ENCODE peak calls at places on chromosomes 16 and 17, in four cellular contexts. One of them, this sample, is unnamed.

GRCh38 chr16:58026139-58026704 is 668 bp downstream of the MMP15 start:
- DNase-seq in HCT116: no peak
- DNase-seq in GM23338: peak; percentile 64
- DNase-seq in endothelial cell of umbilical vein: peak; percentile 56
- DNase-seq in this sample: peak; percentile 78

GRCh38 chr17:63998050-63998720 is at the start of gene PRR29:
- DNase-seq in HCT116: no peak
- DNase-seq in GM23338: peak; percentile 92
- DNase-seq in endothelial cell of umbilical vein: peak; percentile 71
- DNase-seq in this sample: peak; percentile 93

GRCh38 chr17:70172449-70172848 is 3.1 kb downstream of the KCNJ2 start:
- DNase-seq in endothelial cell of umbilical vein: peak; percentile 40
- DNase-seq in GM23338: no peak
- DNase-seq in HCT116: no peak
- DNase-seq in this sample: no peak

GRCh38 chr17:64004218-64004770 is 6.1 kb downstream of the PRR29 start:
- DNase-seq in HCT116: no peak
- DNase-seq in endothelial cell of umbilical vein: no peak
- DNase-seq in GM23338: no peak
- DNase-seq in this sample: peak; percentile 34

GRCh38 chr16:15576960-15577958 is 65.7 kb downstream of the MARF1 start:
- DNase-seq in endothelial cell of umbilical vein: no peak
- DNase-seq in HCT116: no peak
- DNase-seq in GM23338: no peak
- DNase-seq in this sample: no peak

GRCh38 chr17:41322264-41322902 is 6.9 kb upstream of the KRTAP17-1 start:
- DNase-seq in GM23338: peak; percentile 67
- DNase-seq in HCT116: peak; percentile 35
- DNase-seq in endothelial cell of umbilical vein: peak; percentile 49
- DNase-seq in this sample: no peak

GRCh38 chr16:86221085-86221484 is 289.2 kb upstream of the FOXF1 start:
- DNase-seq in endothelial cell of umbilical vein: no peak
- DNase-seq in GM23338: no peak
- DNase-seq in HCT116: no peak
- DNase-seq in this sample: peak; percentile 64

GRCh38 chr17:58117382-58117781 is 30.8 kb upstream of the OR4D1 start:
- DNase-seq in HCT116: no peak
- DNase-seq in endothelial cell of umbilical vein: no peak
- DNase-seq in GM23338: no peak
- DNase-seq in this sample: no peak

GRCh38 chr17:47713980-47714689 is 18.9 kb upstream of the TBX21 start:
- DNase-seq in HCT116: no peak
- DNase-seq in endothelial cell of umbilical vein: no peak
- DNase-seq in GM23338: peak; percentile 66
- DNase-seq in this sample: peak; percentile 79

GRCh38 chr16:31508706-31509523 is 724 bp upstream of the RUSF1 start:
- DNase-seq in HCT116: no peak
- DNase-seq in GM23338: no peak
- DNase-seq in endothelial cell of umbilical vein: no peak
- DNase-seq in this sample: no peak

GRCh38 chr16:14399397-14400284 is 230.4 kb downstream of the PARN start:
- DNase-seq in HCT116: peak; percentile 48
- DNase-seq in endothelial cell of umbilical vein: peak; percentile 34
- DNase-seq in GM23338: peak; percentile 9
- DNase-seq in this sample: no peak

GRCh38 chr16:13923703-13924298 is 3.8 kb downstream of the ERCC4 start:
- DNase-seq in GM23338: peak; percentile 66
- DNase-seq in HCT116: peak; percentile 42
- DNase-seq in endothelial cell of umbilical vein: peak; percentile 67
- DNase-seq in this sample: no peak

GRCh38 chr16:47806309-47806847 is 345.2 kb downstream of the PHKB start:
- DNase-seq in endothelial cell of umbilical vein: no peak
- DNase-seq in GM23338: no peak
- DNase-seq in HCT116: no peak
- DNase-seq in this sample: no peak

GRCh38 chr17:9116861-9117568 is 95.7 kb downstream of the NTN1 start:
- DNase-seq in endothelial cell of umbilical vein: no peak
- DNase-seq in GM23338: no peak
- DNase-seq in HCT116: no peak
- DNase-seq in this sample: no peak

GRCh38 chr17:9893606-9894005 is 11.5 kb downstream of the RCVRN start:
- DNase-seq in GM23338: no peak
- DNase-seq in endothelial cell of umbilical vein: no peak
- DNase-seq in HCT116: no peak
- DNase-seq in this sample: no peak

GRCh38 chr17:49003557-49004511 is 6.6 kb downstream of the IGF2BP1 start:
- DNase-seq in HCT116: no peak
- DNase-seq in GM23338: peak; percentile 75
- DNase-seq in endothelial cell of umbilical vein: peak; percentile 68
- DNase-seq in this sample: no peak

GRCh38 chr17:75778861-75779249 is 5.8 kb upstream of the UNK start:
- DNase-seq in endothelial cell of umbilical vein: no peak
- DNase-seq in GM23338: peak; percentile 79
- DNase-seq in HCT116: no peak
- DNase-seq in this sample: no peak

GRCh38 chr17:75774988-75775668 is 9.5 kb upstream of the UNK start:
- DNase-seq in HCT116: no peak
- DNase-seq in endothelial cell of umbilical vein: no peak
- DNase-seq in GM23338: peak; percentile 62
- DNase-seq in this sample: peak; percentile 71

GRCh38 chr17:75776399-75777242 is 8.0 kb upstream of the UNK start:
- DNase-seq in endothelial cell of umbilical vein: no peak
- DNase-seq in HCT116: no peak
- DNase-seq in GM23338: no peak
- DNase-seq in this sample: peak; percentile 43

GRCh38 chr17:75779250-75779986 is 5.2 kb upstream of the UNK start:
- DNase-seq in GM23338: peak; percentile 100
- DNase-seq in HCT116: peak; percentile 100
- DNase-seq in endothelial cell of umbilical vein: peak; percentile 100
- DNase-seq in this sample: peak; percentile 97

DNA sequence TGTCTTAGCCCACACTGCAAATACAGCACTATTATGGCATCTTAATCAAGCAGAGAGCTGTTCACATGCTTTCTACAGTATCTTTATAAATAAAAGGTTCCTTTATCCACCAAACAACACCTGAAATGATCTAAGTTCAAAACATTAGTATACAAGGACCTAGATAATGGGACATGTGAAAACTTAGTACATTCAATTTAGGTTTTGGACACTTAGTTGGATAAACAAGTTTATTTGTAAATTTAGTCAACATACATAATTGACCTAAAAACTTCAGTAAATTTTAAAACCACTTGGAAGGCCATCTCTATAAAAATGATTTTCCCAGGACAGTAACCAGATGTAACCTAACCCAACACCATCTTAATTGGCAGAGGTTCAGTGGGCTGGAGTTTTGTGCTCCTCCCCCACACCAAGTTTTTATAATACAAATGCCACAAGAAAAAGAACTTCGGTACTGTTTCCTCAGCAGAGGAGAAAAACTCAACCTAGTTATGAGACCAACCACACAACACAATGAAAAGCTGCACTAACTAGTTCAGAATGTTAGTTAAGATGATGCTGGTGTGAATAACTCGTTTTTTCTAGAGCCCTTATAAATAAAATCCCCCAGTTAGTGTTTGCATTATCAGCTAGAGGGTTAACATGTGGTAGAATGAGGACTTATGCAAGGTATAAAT is 7.2 kb upstream of the UNK start:
- DNase-seq in endothelial cell of umbilical vein: no peak
- DNase-seq in HCT116: no peak
- DNase-seq in GM23338: no peak
- DNase-seq in this sample: no peak
- TF ChIP-seq POLR2AphosphoS5 in endothelial cell of umbilical vein: no peak
- TF ChIP-seq POLR2AphosphoS5 in HCT116: no peak
- TF ChIP-seq POLR2AphosphoS5 in GM23338: no peak
- TF ChIP-seq POLR2AphosphoS5 in this sample: no peak

GRCh38 chr16:24953721-24954120 is 61.4 kb downstream of the ARHGAP17 start:
- DNase-seq in endothelial cell of umbilical vein: no peak
- DNase-seq in HCT116: no peak
- DNase-seq in GM23338: no peak
- DNase-seq in this sample: no peak

GRCh38 chr16:24955975-24956731 is 59.0 kb downstream of the ARHGAP17 start:
- DNase-seq in GM23338: no peak
- DNase-seq in endothelial cell of umbilical vein: no peak
- DNase-seq in HCT116: no peak
- DNase-seq in this sample: no peak

GRCh38 chr16:24950275-24950674 is 64.9 kb downstream of the ARHGAP17 start:
- DNase-seq in HCT116: no peak
- DNase-seq in endothelial cell of umbilical vein: no peak
- DNase-seq in GM23338: no peak
- DNase-seq in this sample: no peak

GRCh38 chr16:24957887-24958286 is 57.3 kb downstream of the ARHGAP17 start:
- DNase-seq in GM23338: peak; percentile 17
- DNase-seq in HCT116: no peak
- DNase-seq in endothelial cell of umbilical vein: no peak
- DNase-seq in this sample: no peak

GRCh38 chr16:24954137-24954536 is 61.0 kb downstream of the ARHGAP17 start:
- DNase-seq in endothelial cell of umbilical vein: no peak
- DNase-seq in GM23338: no peak
- DNase-seq in HCT116: no peak
- DNase-seq in this sample: no peak
- H3K36me3 ChIP-seq in endothelial cell of umbilical vein: peaks cover 57% of the 10 kb centered on the region
- H3K36me3 ChIP-seq in GM23338: peaks cover 20% of the 10 kb centered on the region
- H3K36me3 ChIP-seq in HCT116: peaks cover 16% of the 10 kb centered on the region
- H3K36me3 ChIP-seq in this sample: peaks cover 97% of the 10 kb centered on the region

DNA sequence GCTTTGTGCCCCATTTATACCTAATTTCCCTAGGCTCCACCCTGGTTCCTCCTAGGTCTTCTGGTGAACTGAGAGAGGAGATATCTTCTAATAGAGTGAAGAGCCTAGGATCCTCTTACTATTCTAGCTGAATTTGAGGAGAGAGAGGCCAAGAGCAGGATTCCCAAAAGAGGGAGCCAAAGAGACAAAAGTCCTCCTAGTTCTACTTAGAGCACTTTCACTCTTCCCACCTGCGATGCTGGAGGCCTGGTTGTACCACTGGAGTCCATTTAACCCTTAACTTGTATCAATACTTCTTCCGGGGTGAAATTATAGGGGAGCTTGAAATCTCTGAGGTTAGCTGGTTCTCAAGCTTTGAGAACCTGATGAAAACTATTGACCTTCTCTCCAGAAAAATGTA is 3.4 kb upstream of the SSH2 start:
- DNase-seq in endothelial cell of umbilical vein: peak; percentile 24
- DNase-seq in HCT116: peak; percentile 28
- DNase-seq in GM23338: peak; percentile 69
- DNase-seq in this sample: no peak
- TF ChIP-seq CTCF in endothelial cell of umbilical vein: peak; percentile 20
- TF ChIP-seq CTCF in HCT116: peak; percentile 45
- TF ChIP-seq CTCF in GM23338: peak; percentile 38
- TF ChIP-seq CTCF in this sample: no peak

DNA sequence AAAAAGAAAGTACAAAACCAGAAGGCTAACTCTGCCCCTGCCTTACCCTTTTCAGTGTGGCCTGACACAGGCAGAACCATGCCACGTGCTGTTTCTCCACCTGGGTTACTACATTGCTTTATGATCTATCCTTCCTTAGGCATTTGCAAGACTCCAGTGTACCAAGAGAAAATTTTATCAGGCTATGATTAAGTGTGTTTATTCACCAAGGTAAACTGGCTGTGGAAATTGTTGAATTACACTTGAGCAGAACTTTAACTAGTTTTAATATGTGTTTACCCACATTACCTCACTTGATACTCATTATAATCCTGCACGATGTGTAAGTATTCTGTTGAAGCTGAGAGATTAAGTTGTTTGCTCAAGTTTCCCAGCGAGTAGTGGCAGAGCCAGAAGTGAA is 129.7 kb upstream of the MYOCD start:
- DNase-seq in endothelial cell of umbilical vein: no peak
- DNase-seq in HCT116: no peak
- DNase-seq in GM23338: no peak
- DNase-seq in this sample: no peak
- TF ChIP-seq POLR2AphosphoS5 in endothelial cell of umbilical vein: no peak
- TF ChIP-seq POLR2AphosphoS5 in HCT116: no peak
- TF ChIP-seq POLR2AphosphoS5 in GM23338: no peak
- TF ChIP-seq POLR2AphosphoS5 in this sample: no peak

DNA sequence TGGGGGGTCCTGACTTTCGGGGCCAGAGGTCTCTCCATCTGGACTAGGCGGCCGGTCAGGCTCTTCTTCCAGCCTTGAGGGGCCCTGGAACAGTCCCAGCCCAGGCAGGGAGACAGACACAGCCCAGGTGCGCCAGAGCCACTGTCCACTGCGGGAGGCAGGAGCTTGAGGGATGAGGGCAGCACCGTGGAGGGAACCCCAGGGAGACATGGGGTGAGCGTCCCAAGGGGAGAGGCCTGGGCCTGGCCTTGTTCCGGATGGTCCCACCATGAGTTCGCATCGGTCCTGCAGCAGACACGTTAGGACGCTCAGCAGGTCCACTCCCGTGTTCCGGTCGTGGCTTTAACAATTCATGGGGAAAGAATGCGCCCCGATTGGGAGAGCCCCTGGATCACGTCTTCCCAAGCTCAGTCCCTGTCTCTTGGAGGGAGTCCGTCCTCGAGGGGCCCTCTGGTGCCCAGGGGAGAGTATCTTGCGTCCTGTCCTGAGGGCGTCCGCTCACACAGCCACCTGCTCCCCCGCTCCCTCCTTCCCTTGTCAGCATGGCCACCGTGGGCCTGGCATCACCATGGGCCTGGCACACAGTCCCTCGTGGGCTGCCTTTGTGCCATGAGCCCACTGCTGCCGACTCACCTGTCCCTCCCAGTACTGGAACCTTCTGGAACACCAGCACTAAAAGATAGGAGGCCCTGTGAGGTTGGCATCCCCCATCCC is 6.7 kb upstream of the NUDT16L1 start:
- DNase-seq in GM23338: no peak
- DNase-seq in HCT116: no peak
- DNase-seq in endothelial cell of umbilical vein: no peak
- DNase-seq in this sample: peak; percentile 70
- H3K36me3 ChIP-seq in GM23338: no peaks in the 10 kb centered on the region
- H3K36me3 ChIP-seq in HCT116: peaks cover 7% of the 10 kb centered on the region
- H3K36me3 ChIP-seq in endothelial cell of umbilical vein: peaks cover 50% of the 10 kb centered on the region
- H3K36me3 ChIP-seq in this sample: peaks cover 57% of the 10 kb centered on the region

DNA sequence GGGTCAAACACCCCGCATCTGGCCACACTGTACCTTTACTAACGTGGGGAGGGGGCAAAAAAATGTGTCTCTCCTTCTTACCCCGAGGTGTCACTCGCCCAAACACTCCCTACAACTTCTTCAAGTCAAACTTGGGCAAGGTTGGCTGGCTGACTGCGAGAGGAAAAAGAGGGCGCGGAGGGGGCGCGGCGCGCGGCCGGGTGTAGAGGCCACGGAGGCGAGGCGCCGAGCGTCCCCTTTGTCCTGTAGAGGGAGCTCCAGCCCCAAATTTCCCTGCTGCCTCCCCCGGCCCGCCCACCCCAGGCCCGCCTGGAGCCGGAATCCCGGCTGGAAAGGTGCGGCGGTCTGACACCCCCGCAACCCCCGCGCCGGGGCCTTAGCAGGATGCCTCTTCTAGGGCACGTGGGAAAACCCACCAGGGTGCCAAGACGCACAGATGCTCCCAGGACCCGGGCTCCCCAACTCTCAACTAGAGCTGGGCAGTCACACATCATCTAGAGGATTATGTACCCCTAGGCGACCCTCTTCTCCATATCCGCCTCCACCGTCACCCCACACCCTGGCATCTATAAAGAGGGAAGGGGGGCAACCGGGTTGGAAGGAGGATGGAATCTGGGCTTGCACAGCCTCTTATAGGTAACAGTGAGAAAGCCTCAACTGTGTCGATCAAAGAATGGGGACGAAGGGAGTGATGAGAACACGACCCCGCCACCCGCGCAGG is 4.2 kb downstream of the IRX3 start:
- DNase-seq in endothelial cell of umbilical vein: no peak
- DNase-seq in GM23338: peak; percentile 81
- DNase-seq in HCT116: peak; percentile 15
- DNase-seq in this sample: no peak
- TF ChIP-seq CTCF in endothelial cell of umbilical vein: peak; percentile 73
- TF ChIP-seq CTCF in GM23338: peak; percentile 37
- TF ChIP-seq CTCF in HCT116: no peak
- TF ChIP-seq CTCF in this sample: no peak

GRCh38 chr16:555528-556478 is 4.4 kb upstream of the PRR35 start:
- DNase-seq in GM23338: no peak
- DNase-seq in HCT116: no peak
- DNase-seq in endothelial cell of umbilical vein: no peak
- DNase-seq in this sample: no peak
- TF ChIP-seq POLR2AphosphoS5 in GM23338: no peak
- TF ChIP-seq POLR2AphosphoS5 in HCT116: no peak
- TF ChIP-seq POLR2AphosphoS5 in endothelial cell of umbilical vein: no peak
- TF ChIP-seq POLR2AphosphoS5 in this sample: no peak

This sample was measured in spleen.